ENCODE peak calls at places on chromosomes 6 and 20, in six cellular contexts. O is GM13976; R is endothelial cell; S is lung; Z is CD4-positive, alpha-beta T cell; G is astrocyte of the spinal cord. L is an unnamed sample.

GRCh38 chr6:129889580-129889979 is 28.5 kb upstream of the TMEM244 start:
- DNase-seq in O (no peak), G (peak), Z (no peak), S (no peak), R (no peak), L (no peak)

GRCh38 chr6:42428326-42429041 is 23.2 kb downstream of the TRERF1 start:
- DNase-seq in O (peak), G (no peak), R (no peak), Z (no peak), S (no peak), L (peak)

GRCh38 chr20:35434085-35435005 is 3.7 kb downstream of the GDF5 start:
- DNase-seq in G (no peak), S (no peak), R (no peak), Z (no peak), O (no peak), L (no peak)

GRCh38 chr6:57303931-57304681 is 13.3 kb upstream of the PRIM2 start:
- DNase-seq in Z (no peak), S (no peak), R (no peak), G (no peak), O (no peak), L (no peak)

GRCh38 chr6:39823187-39823815 is 31.1 kb downstream of the DAAM2 start:
- DNase-seq in G (no peak), R (no peak), Z (no peak), O (no peak), S (peak), L (no peak)

GRCh38 chr6:15017251-15017650 is 228.6 kb upstream of the JARID2 start:
- DNase-seq in G (peak), R (no peak), Z (no peak), S (no peak), O (no peak), L (no peak)

GRCh38 chr6:17240803-17241500 is 40.2 kb upstream of the RBM24 start:
- DNase-seq in G (no peak), R (no peak), Z (no peak), S (no peak), O (no peak), L (no peak)

GRCh38 chr20:33674294-33675126 is at the start of gene NECAB3:
- DNase-seq in O (peak), G (peak), Z (peak), S (peak), R (peak), L (peak)

GRCh38 chr20:62215991-62216635 is 4.0 kb downstream of the HRH3 start:
- DNase-seq in G (no peak), O (no peak), S (no peak), R (no peak), Z (no peak), L (no peak)

GRCh38 chr6:5314191-5314865 is 53.0 kb downstream of the FARS2 start:
- DNase-seq in G (no peak), S (no peak), O (peak), Z (no peak), R (no peak), L (peak)

GRCh38 chr6:30238178-30238795 is 25.1 kb upstream of the TRIM26 start:
- DNase-seq in Z (no peak), O (peak), S (no peak), G (no peak), R (no peak), L (peak)

GRCh38 chr20:45223136-45223535 is 2.0 kb downstream of the SEMG2 start:
- DNase-seq in S (no peak), Z (no peak), R (no peak), O (no peak), G (no peak), L (no peak)

GRCh38 chr6:106359989-106360409 is 518 bp upstream of the CRYBG1 start:
- DNase-seq in S (no peak), Z (no peak), R (no peak), O (no peak), G (no peak), L (no peak)

GRCh38 chr20:50595433-50595895 is 85.3 kb downstream of the PTPN1 start:
- DNase-seq in S (no peak), O (no peak), Z (no peak), G (no peak), R (no peak), L (no peak)

GRCh38 chr20:755931-756330 is 12.4 kb downstream of the SLC52A3 start:
- DNase-seq in O (no peak), S (no peak), G (no peak), Z (no peak), R (no peak), L (no peak)

GRCh38 chr20:57999465-58000111 is 228.9 kb downstream of the ANKRD60 start:
- DNase-seq in S (no peak), R (peak), O (no peak), G (no peak), Z (no peak), L (no peak)

GRCh38 chr20:51712501-51713212 is 55.5 kb downstream of the ATP9A start:
- DNase-seq in R (peak), O (no peak), G (peak), S (no peak), Z (no peak), L (no peak)

GRCh38 chr6:138257638-138258040 is 39.3 kb upstream of the PBOV1 start:
- DNase-seq in R (no peak), S (no peak), O (no peak), Z (no peak), G (no peak), L (no peak)

GRCh38 chr6:6600865-6601264 is 12.3 kb downstream of the LY86 start:
- DNase-seq in G (no peak), R (no peak), O (no peak), S (no peak), Z (no peak), L (no peak)

GRCh38 chr6:156776841-156777576 is at the start of gene ARID1B:
- DNase-seq in S (peak), R (peak), O (peak), Z (peak), G (peak), L (peak)

DNA sequence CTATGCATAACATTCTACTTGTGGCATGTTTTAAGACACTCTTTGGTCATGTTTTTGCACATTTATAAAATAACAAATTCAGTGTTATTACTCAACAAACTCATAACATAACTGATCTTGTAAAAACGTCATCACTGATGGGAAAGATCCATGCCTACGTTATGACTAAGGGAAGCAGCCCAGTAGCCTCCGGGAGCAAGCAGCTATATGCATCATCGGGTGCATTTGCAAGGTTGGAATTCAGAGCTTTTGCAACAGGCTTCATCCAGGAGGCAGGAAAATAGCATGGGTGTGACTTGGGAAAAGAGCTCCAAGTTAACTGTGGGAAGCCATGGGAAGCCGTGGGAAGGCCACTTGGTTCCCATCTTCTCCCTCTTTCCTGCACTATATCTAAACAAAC is 271.6 kb upstream of the SGK1 start:
- DNase-seq in R (no peak), G (peak), S (no peak), O (no peak), Z (no peak), L (no peak)
- TF ChIP-seq CTCF in R (no peak), G (no peak), S (no peak), O (no peak), Z (no peak), L (no peak)

GRCh38 chr6:149260214-149260874 is 57.2 kb upstream of the TAB2 start:
- DNase-seq in O (no peak), S (no peak), Z (no peak), R (no peak), G (no peak), L (no peak)

GRCh38 chr6:149265945-149266344 is 51.6 kb upstream of the TAB2 start:
- DNase-seq in Z (no peak), R (no peak), O (no peak), G (no peak), S (no peak), L (no peak)

GRCh38 chr6:149259753-149260152 is 57.8 kb upstream of the TAB2 start:
- DNase-seq in Z (no peak), G (no peak), S (no peak), R (no peak), O (no peak), L (no peak)

GRCh38 chr6:149264629-149265028 is 52.9 kb upstream of the TAB2 start:
- DNase-seq in Z (peak), G (no peak), R (no peak), S (no peak), O (no peak), L (no peak)

DNA sequence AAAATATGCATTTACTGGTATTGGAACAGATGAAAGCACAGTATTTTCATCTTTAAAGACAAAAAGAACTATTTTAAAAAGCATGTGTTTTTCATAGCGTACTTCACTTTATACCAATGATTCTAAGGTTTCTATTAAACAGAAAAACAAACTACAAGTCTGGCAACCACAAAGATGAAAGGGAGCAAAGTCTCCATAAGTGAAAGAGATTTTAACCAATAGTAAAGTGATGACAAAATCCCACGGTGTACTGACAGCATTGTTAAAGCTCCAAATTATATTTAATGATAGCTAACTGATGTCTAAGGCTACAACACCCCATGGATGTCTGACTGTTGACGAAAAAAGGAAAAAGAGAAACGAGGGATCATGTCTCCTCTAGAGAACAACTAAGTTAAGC is 56.1 kb upstream of the TAB2 start:
- DNase-seq in R (no peak), Z (no peak), G (no peak), O (no peak), S (no peak), L (no peak)
- TF ChIP-seq CTCF in R (no peak), Z (no peak), G (no peak), O (no peak), S (no peak), L (no peak)

DNA sequence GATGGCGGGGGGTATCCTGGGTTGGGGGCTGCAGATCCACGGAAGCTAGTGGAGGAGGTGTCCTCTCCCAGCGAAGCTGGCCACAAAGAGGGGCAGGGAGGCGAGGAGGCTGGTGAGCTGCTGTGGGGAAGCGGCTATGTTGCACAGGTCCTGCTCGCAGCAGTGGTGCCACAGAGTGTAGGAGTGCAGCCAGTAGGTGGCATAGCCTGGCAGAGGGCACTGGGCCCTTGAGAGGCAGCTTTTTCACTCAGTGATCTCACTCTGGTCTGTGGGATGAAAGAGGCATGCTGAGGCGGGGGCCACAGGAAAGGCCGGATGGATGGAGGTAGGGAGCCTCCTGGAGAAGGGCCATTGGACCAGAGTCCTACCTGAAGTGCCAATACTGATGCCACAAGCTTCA is 2.9 kb upstream of the LY6G6D start:
- DNase-seq in Z (peak), S (no peak), G (no peak), O (no peak), R (no peak), L (no peak)
- TF ChIP-seq CTCF in Z (no peak), S (no peak), G (no peak), O (no peak), R (no peak), L (no peak)

GRCh38 chr6:51553246-51554015 is 534.0 kb downstream of the PKHD1 start:
- DNase-seq in S (no peak), G (no peak), R (no peak), O (no peak), Z (no peak), L (no peak)

GRCh38 chr6:51562198-51562597 is 525.2 kb downstream of the PKHD1 start:
- DNase-seq in S (no peak), G (no peak), R (no peak), O (no peak), Z (no peak), L (peak)

GRCh38 chr6:51554029-51554428 is 533.4 kb downstream of the PKHD1 start:
- DNase-seq in Z (no peak), O (no peak), R (no peak), G (no peak), S (no peak), L (no peak)

DNA sequence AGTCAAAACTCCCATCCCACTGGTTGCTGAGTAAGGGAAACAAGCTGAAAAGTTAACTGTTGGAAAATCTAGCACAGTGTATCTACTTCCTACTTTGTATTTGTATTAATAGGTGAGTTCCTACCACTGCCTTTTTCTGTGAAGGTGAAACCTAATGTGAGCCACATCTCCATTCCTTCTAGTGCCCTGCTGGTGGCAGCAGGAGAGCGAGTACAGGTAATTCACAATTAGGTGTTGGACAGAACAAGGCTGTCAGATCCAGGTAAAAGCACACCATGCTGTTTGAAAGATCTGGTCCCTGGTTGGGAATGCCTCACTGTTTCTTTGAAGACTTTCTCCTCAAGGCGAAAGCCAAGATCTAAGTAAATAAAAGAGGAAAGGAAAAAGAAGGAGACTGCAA is 528.4 kb downstream of the PKHD1 start:
- DNase-seq in Z (no peak), R (no peak), S (no peak), G (no peak), O (no peak), L (no peak)
- TF ChIP-seq CTCF in Z (no peak), R (no peak), S (no peak), G (no peak), O (no peak), L (no peak)

DNA sequence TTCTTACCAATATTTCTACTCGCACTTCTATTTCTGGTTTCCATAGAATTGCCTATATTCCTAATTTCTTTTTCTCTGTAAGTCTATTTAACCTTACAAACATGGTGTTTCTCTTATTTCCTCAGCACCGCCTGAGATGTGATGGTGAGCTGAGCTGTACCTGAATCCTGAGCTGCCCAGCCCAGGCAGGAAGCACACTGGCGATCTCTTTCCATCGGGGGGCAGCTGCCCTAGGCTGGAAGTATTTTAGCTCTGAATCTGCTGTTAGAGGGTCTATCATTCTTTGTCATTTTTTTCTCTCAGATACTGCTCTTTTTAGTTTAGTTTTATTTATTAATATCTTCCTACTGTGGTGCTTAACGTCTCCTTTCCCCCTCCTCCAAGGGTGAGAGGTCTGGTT is 173.4 kb upstream of the SLC35B3 start:
- DNase-seq in G (no peak), R (no peak), S (no peak), Z (no peak), O (no peak), L (no peak)
- TF ChIP-seq CTCF in G (no peak), R (no peak), S (no peak), Z (no peak), O (no peak), L (no peak)

DNA sequence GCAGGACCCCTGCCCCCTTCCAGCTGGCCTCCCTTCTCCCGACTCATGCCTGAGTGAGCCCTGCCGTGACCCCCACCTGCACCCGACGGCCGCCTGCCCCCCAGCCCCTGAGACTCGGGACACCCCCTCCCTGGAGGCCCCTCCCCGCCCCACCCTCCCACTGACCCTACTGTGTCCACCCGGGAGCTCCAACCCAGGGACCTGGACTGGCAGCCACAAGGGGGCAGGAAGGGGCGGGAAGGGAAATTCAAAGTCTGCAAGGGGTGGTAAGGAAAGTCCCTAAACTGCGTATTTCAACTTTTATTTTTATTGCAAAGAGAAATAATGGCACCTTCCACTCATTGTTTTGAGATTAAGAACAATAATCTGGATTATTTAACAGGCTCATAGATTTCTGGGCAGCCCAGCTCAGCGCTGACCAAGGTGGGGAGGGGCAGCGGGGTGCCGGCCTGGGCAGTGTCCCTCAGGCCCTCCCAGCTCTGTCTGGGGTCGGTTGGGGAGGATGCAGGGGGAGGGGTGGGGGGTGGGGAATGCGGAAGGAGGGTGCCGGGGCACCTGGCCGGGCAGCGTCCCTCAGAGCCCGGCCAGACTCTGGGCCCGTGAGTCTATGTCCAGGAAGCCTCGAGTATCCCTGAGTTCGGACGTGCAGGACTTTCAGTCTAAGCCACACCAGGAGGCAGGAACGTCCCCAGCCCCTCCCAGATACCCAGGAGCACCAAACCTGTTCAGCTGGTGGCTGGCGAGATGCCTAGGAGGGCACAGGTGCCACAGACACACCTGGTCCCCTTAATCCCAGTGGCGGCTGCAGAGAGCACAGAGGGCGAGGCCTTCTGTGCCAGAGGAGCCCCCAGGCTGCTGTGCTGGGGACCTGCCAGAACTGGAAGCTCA is 1.3 kb upstream of the PTK6 start:
- DNase-seq in G (no peak), R (peak), O (peak), S (peak), Z (no peak), L (no peak)
- TF ChIP-seq CTCF in G (no peak), R (peak), O (peak), S (no peak), Z (peak), L (peak)

DNA sequence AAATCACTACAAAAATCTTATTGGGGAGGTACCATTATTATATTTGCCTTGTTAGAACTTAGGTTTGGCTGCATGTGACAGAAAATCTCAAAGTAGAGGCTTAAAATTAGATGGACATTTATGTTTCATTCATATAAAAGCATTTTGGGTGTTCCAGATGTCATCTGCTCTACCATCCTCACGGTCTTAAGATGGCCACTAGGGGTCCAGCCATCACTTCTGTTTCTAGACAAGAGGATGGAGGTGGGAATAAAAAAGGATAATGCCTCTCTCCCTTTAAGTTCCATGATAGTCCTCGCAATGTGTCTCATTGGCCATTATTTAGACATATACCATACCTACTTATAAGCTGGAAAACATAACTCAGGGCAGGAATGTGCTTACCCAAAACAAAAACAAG is 929.5 kb downstream of the KIF16B start:
- DNase-seq in R (no peak), S (no peak), Z (no peak), O (no peak), G (peak), L (no peak)
- TF ChIP-seq CTCF in R (peak), S (no peak), Z (no peak), O (no peak), G (peak), L (no peak)

GRCh38 chr6:85593438-85594196 is at the start of gene SNX14:
- DNase-seq in Z (peak), G (peak), R (peak), O (peak), S (peak), L (peak)
- TF ChIP-seq CTCF in Z (no peak), G (no peak), R (no peak), O (no peak), S (no peak), L (no peak)

GRCh38 chr6:50380409-50381105 is 330.8 kb upstream of the DEFB112 start:
- DNase-seq in R (no peak), Z (no peak), G (no peak), S (no peak), O (no peak), L (no peak)

GRCh38 chr6:50381106-50381415 is 331.3 kb upstream of the DEFB112 start:
- DNase-seq in O (no peak), G (no peak), Z (no peak), R (peak), S (no peak), L (no peak)
- TF ChIP-seq CTCF in O (no peak), G (no peak), Z (no peak), R (peak), S (no peak), L (no peak)